ENCODE peak calls at places on chromosomes 11 and 22, in seven cellular contexts. X, O, H, V, C, Q and M are unnamed samples.

GRCh38 chr22:50027639-50028537 is 15.3 kb upstream of the IL17REL start:
- DNase-seq in H (no peak), V (peak), X (no peak), O (no peak), C (no peak), Q (no peak), M (peak)

GRCh38 chr11:28463826-28464225 is 355.6 kb downstream of the METTL15 start:
- DNase-seq in H (no peak), X (no peak), Q (no peak), C (no peak), O (no peak), V (no peak), M (no peak)

GRCh38 chr11:33500865-33501479 is 199.7 kb downstream of the C11orf91 start:
- DNase-seq in X (no peak), O (peak), H (no peak), V (no peak), C (peak), Q (no peak), M (no peak)

GRCh38 chr11:70407814-70408213 is 9.5 kb downstream of the CTTN start:
- DNase-seq in X (no peak), V (no peak), Q (no peak), O (no peak), C (no peak), H (no peak), M (no peak)

GRCh38 chr11:19959697-19960096 is 200.6 kb downstream of the DBX1 start:
- DNase-seq in H (no peak), C (no peak), O (no peak), V (no peak), Q (no peak), X (no peak), M (no peak)

GRCh38 chr22:47355776-47356432 is 593.5 kb downstream of the TBC1D22A start:
- DNase-seq in Q (no peak), X (no peak), H (no peak), V (no peak), C (no peak), O (no peak), M (no peak)

GRCh38 chr11:29616611-29617010 is 400.2 kb downstream of the KCNA4 start:
- DNase-seq in X (no peak), O (no peak), V (no peak), Q (no peak), H (no peak), C (no peak), M (no peak)

GRCh38 chr11:11856638-11857037 is 14.9 kb downstream of the USP47 start:
- DNase-seq in C (no peak), O (no peak), X (no peak), H (no peak), Q (peak), V (no peak), M (no peak)

GRCh38 chr22:17974703-17975372 is 49.5 kb downstream of the MICAL3 start:
- DNase-seq in X (no peak), Q (peak), V (no peak), C (no peak), H (no peak), O (no peak), M (no peak)

GRCh38 chr11:17531818-17532131 is 12.4 kb downstream of the USH1C start:
- DNase-seq in C (peak), Q (no peak), H (no peak), X (no peak), O (no peak), V (no peak), M (no peak)

GRCh38 chr11:62726156-62727006 is 876 bp downstream of the HNRNPUL2 start:
- DNase-seq in H (no peak), X (no peak), O (no peak), C (no peak), Q (no peak), V (no peak), M (no peak)

GRCh38 chr22:32444068-32444467 is 20.2 kb downstream of the BPIFC start:
- DNase-seq in C (peak), Q (no peak), O (peak), X (peak), H (no peak), V (peak), M (peak)

GRCh38 chr22:31806751-31807150 is 52.9 kb downstream of the DEPDC5 start:
- DNase-seq in Q (no peak), C (no peak), O (no peak), X (no peak), V (no peak), H (no peak), M (peak)

DNA sequence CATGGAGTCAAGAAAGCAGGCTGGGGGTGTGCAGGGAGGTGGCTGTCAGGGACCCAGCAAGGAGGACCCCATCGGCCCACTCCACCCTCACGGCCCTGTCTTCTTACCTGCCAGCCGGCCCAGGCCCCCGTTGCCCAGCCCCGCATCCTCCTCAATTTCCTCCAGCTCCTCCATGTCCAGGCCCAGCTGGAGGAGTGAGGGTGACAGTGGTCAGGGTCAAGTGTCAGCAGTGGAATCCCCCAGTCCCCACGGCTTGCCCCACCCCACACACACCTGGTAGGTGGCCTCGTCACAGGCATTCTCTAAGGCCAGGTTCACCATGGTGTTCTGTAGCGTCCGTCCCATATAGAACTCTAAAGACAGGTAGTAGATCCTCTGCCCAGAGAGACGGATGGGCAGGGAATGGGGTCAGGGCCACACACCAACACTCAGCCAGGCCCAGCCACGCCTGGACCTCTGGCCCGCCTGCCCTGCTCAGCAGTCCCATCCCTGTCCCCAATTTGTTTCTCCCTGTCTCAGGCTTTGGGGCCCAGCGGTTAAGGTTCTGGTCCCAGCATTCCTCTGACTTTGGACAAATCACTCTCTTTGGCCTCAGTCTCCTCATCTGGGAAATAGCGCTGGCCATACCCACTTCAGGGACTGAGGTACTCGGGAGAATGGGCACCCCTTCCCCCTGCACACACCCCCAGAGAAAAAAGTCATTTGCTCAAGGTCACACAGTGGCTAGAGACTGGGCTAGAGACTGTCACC is 1.3 kb downstream of the PYGM start:
- DNase-seq in Q (no peak), X (no peak), O (no peak), H (no peak), C (no peak), V (peak), M (no peak)
- TF ChIP-seq JUND in Q (no peak), X (no peak), O (no peak), H (no peak), C (no peak), V (no peak), M (no peak)

GRCh38 chr11:44629732-44630345 is 64.4 kb downstream of the CD82 start:
- DNase-seq in C (no peak), O (no peak), H (no peak), Q (no peak), V (no peak), X (no peak), M (no peak)
- TF ChIP-seq JUND in C (no peak), O (no peak), H (no peak), Q (no peak), V (no peak), X (no peak), M (no peak)

GRCh38 chr22:28911279-28911640 is 27.9 kb downstream of the ZNRF3 start:
- DNase-seq in Q (no peak), X (no peak), O (no peak), H (no peak), C (no peak), V (no peak), M (no peak)
- TF ChIP-seq JUND in Q (no peak), X (no peak), O (no peak), H (no peak), C (no peak), V (no peak), M (no peak)

GRCh38 chr11:73206751-73207280 is 11.3 kb upstream of the P2RY2 start:
- DNase-seq in Q (no peak), H (no peak), V (no peak), X (no peak), O (no peak), C (no peak), M (no peak)

GRCh38 chr11:73210916-73211667 is 7.0 kb upstream of the P2RY2 start:
- DNase-seq in H (no peak), O (no peak), V (no peak), Q (no peak), C (no peak), X (no peak), M (no peak)

GRCh38 chr11:73213196-73214143 is 4.6 kb upstream of the P2RY2 start:
- DNase-seq in V (no peak), H (no peak), O (no peak), C (peak), Q (no peak), X (no peak), M (no peak)

GRCh38 chr11:73205666-73206343 is 12.3 kb upstream of the P2RY2 start:
- DNase-seq in O (no peak), X (no peak), V (no peak), C (no peak), Q (no peak), H (no peak), M (no peak)

GRCh38 chr11:73209892-73210291 is 8.2 kb upstream of the P2RY2 start:
- DNase-seq in H (no peak), Q (no peak), C (no peak), V (no peak), O (no peak), X (no peak), M (no peak)
- TF ChIP-seq JUND in H (no peak), Q (no peak), C (no peak), V (no peak), O (no peak), X (no peak), M (no peak)

DNA sequence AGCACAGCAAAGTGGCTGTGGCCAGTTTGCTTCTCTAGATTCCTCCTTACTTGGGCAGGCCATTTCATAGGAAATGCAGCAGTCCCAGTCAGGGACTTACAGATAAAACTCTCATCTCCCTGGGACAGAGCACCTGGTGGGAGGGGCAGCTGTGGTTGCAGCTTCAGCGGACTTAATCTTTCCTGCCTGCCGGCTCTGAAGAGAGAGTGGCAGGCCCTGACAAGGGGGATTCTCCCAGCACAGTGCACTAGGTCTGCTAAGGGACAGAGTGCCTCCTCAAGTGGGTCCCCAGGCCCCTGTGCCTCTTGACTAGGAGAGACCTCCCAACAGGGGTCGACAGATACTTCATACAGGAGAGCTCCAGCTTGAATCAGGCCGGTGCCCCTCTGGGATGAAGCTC is 1649.1 kb downstream of the LRRC4C start:
- DNase-seq in C (no peak), O (no peak), Q (no peak), V (no peak), X (no peak), H (no peak), M (no peak)
- TF ChIP-seq JUND in C (no peak), O (no peak), Q (no peak), V (no peak), X (no peak), H (no peak), M (no peak)